ENCODE peak calls at places on chromosomes 2 and 18, in nine cellular contexts. S is neural progenitor cell, N is AG10803, G is fibroblast of mammary gland, P is GM23338, K is bronchial epithelial cell, O is heart left ventricle, X is PC-9, E is coronary artery. C is an unnamed sample.

GRCh38 chr2:120904825-120905224 is 169.2 kb downstream of the GLI2 start:
- DNase-seq in P (no peak), N (no peak), X (no peak), S (no peak), K (no peak), G (no peak), O (no peak), E (no peak), C (no peak)

GRCh38 chr2:100628506-100628905 is 65.7 kb downstream of the PDCL3 start:
- DNase-seq in X (no peak), E (peak; percentile 41), G (no peak), N (no peak), K (no peak), S (no peak), O (no peak), P (no peak), C (no peak)

GRCh38 chr2:17680119-17680518 is 73.5 kb downstream of the SMC6 start:
- DNase-seq in P (no peak), X (peak; percentile 65), N (peak; percentile 11), S (no peak), E (no peak), G (no peak), O (no peak), K (peak; percentile 65), C (no peak)

GRCh38 chr2:134900151-134900550 is 18.5 kb upstream of the CCNT2 start:
- DNase-seq in O (no peak), K (peak; percentile 49), G (peak; percentile 68), X (no peak), E (no peak), P (no peak), S (no peak), N (peak; percentile 34), C (no peak)

GRCh38 chr18:55587341-55588000 is 521 bp downstream of the TCF4 start:
- DNase-seq in O (peak; percentile 37), X (no peak), G (peak; percentile 51), K (no peak), E (no peak), N (peak; percentile 40), P (peak; percentile 58), S (peak; percentile 63), C (peak; percentile 65)

GRCh38 chr2:145957929-145958328 is 1438.0 kb upstream of the ZEB2 start:
- DNase-seq in N (no peak), K (peak; percentile 52), O (no peak), E (no peak), X (peak; percentile 69), P (no peak), G (peak; percentile 81), S (no peak), C (no peak)

GRCh38 chr2:53755022-53755630 is 12.5 kb upstream of the CHAC2 start:
- DNase-seq in S (no peak), K (peak; percentile 76), X (peak; percentile 43), O (no peak), E (no peak), P (no peak), N (peak; percentile 55), G (peak; percentile 62), C (no peak)

GRCh38 chr2:227370791-227371312 is 8.3 kb downstream of the TM4SF20 start:
- DNase-seq in G (peak; percentile 95), E (no peak), N (peak; percentile 78), P (no peak), X (no peak), K (peak; percentile 46), S (no peak), O (peak; percentile 22), C (no peak)

GRCh38 chr2:27071990-27072830 is 756 bp upstream of the OST4 start:
- DNase-seq in P (peak; percentile 68), O (peak; percentile 88), N (no peak), E (peak; percentile 93), G (peak; percentile 44), K (no peak), S (peak; percentile 69), X (no peak), C (peak; percentile 81)

GRCh38 chr18:3655637-3656050 is 205.7 kb downstream of the TGIF1 start:
- DNase-seq in N (no peak), E (no peak), S (no peak), P (no peak), X (no peak), K (no peak), O (no peak), G (no peak), C (peak; percentile 54)

GRCh38 chr2:99662761-99663341 is 173.0 kb upstream of the REV1 start:
- DNase-seq in E (no peak), S (no peak), X (no peak), G (peak; percentile 95), O (peak; percentile 45), K (peak; percentile 10), P (no peak), N (peak; percentile 100), C (no peak)

GRCh38 chr2:36318547-36318946 is 37.0 kb upstream of the CRIM1 start:
- DNase-seq in S (no peak), N (peak; percentile 21), O (no peak), G (peak; percentile 20), X (no peak), K (peak; percentile 29), P (no peak), E (no peak), C (no peak)

GRCh38 chr2:36326286-36326685 is 29.3 kb upstream of the CRIM1 start:
- DNase-seq in P (no peak), E (no peak), S (no peak), G (no peak), N (no peak), X (no peak), O (no peak), K (no peak), C (no peak)

DNA sequence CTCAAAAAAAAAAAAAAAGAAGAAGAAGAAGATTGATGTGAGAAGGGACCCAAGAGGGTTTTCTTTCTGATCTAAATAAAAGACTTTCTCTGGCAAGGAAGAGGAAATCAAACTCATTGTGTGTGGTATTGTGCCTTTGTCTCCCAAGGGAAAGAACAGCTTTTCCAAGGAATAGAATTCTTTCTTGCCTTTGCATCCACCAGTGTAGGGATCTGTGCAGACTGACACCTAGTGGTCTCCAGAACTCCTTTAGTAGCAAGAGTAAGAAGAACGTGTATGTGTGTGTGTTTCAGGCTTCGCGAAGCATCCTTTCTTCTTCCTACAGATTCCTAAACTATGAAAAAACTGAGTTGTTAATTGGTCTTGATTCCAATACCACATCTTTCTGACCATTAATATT is 33.5 kb upstream of the CRIM1 start:
- DNase-seq in N (peak; percentile 64), P (peak; percentile 67), O (no peak), X (no peak), S (peak; percentile 65), G (peak; percentile 52), E (no peak), K (peak; percentile 57), C (no peak)
- TF ChIP-seq CTCF in N (peak; percentile 72), P (peak; percentile 90), O (no peak), X (no peak), S (peak; percentile 66), G (peak; percentile 59), E (no peak), K (peak; percentile 69), C (peak; percentile 78)

DNA sequence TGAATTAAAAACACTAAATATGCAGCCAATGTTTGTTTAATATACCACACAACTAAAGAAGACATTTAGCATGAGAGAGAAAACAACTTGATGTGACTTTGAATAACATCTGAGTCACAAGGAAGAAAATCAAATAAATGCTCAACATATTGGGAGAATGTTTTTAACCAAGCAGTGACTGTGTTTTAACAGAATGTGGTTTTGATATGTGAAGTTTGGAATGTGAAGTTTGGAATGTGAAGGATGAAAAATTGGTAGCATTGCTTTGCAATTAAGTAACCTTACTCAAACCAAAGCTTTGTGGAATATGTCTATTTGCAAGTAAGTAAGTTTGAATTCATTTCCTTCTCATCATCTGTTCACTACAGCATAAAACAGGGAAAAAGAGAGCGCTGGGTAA is 128.2 kb upstream of the DNAJC10 start:
- DNase-seq in S (no peak), G (peak; percentile 91), E (no peak), X (peak; percentile 42), P (no peak), K (peak; percentile 58), O (no peak), N (peak; percentile 88), C (no peak)
- H3K4me3 ChIP-seq in S (no peak overlapping the region), G (no peak overlapping the region), E (no peak overlapping the region), X (no peak overlapping the region), P (no peak overlapping the region), K (no peak overlapping the region), O (no peak overlapping the region), N (no peak overlapping the region), C (no peak overlapping the region)

GRCh38 chr2:102253753-102254150 is 57.6 kb upstream of the IL1RL1 start:
- DNase-seq in E (no peak), P (no peak), N (peak; percentile 34), G (no peak), K (no peak), X (no peak), S (no peak), O (no peak), C (no peak)
- TF ChIP-seq CTCF in E (no peak), P (no peak), N (peak; percentile 46), G (peak; percentile 34), K (no peak), X (peak; percentile 35), S (no peak), O (no peak), C (no peak)

GRCh38 chr2:112174383-112174782 is 36.2 kb downstream of the FBLN7 start:
- DNase-seq in K (no peak), P (no peak), N (no peak), E (no peak), O (no peak), S (no peak), X (no peak), G (no peak), C (no peak)

GRCh38 chr2:112175333-112175732 is 37.1 kb downstream of the FBLN7 start:
- DNase-seq in G (no peak), S (no peak), E (no peak), P (no peak), X (no peak), K (no peak), N (no peak), O (no peak), C (no peak)

GRCh38 chr2:112170495-112170894 is 32.3 kb downstream of the FBLN7 start:
- DNase-seq in X (no peak), K (no peak), G (no peak), S (no peak), O (no peak), E (no peak), N (no peak), P (no peak), C (no peak)

GRCh38 chr2:112175958-112176573 is 37.9 kb downstream of the FBLN7 start:
- DNase-seq in E (no peak), X (no peak), P (no peak), G (no peak), S (no peak), O (no peak), K (no peak), N (no peak), C (no peak)

DNA sequence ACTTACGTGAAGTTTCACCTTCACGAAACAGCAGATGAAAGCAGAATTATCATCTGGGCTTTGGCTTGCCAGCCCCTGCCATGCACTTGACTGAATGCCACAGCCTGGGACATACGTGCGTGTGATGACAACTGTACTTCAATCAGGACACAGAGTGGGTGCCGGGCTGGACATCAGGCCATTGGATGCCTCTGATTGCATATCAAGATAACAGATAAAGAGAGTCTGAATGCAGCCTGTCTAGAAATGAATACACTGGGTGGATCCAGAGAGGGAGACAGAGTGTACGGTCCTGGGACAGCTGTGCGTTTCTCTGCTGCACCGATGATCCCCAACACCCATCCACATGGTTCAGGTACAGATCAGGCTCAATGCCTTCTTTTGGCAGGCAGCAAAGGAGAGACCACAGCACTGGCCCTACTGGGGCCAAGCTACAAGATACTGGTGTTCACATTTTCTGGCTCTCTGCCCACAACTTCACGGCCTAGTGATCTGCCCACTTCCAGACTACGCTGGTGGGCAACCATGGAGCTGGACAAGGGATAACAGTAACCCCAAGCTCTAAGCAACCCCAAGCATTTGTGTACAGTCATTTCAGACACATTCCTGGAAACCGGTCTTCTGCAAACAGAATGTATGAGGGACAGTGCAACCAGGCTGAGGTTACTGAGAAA is 35.6 kb downstream of the FBLN7 start:
- DNase-seq in N (no peak), K (no peak), G (no peak), P (no peak), S (no peak), X (no peak), O (no peak), E (no peak), C (no peak)
- H3K4me3 ChIP-seq in N (no peak overlapping the region), K (no peak overlapping the region), G (no peak overlapping the region), P (no peak overlapping the region), S (no peak overlapping the region), X (no peak overlapping the region), O (no peak overlapping the region), E (no peak overlapping the region), C (no peak overlapping the region)

C was measured in endodermal cell.